ENCODE peak calls at places on chromosomes 12 and 14, in seven cellular contexts. E, T, X, C, H, Q and Y are unnamed samples.

GRCh38 chr14:73809386-73809785 is 42.2 kb upstream of the PTGR2 start:
- DNase-seq in E (no peak), T (no peak), X (no peak), C (no peak), H (no peak), Q (no peak), Y (no peak)

GRCh38 chr12:88015825-88016224 is 13.4 kb downstream of the C12orf50 start:
- DNase-seq in E (no peak), T (no peak), X (no peak), C (no peak), H (no peak), Q (no peak), Y (no peak)

GRCh38 chr12:9902539-9903228 is 21.4 kb downstream of the KLRF2 start:
- DNase-seq in E (no peak), T (no peak), X (no peak), C (no peak), H (no peak), Q (no peak), Y (no peak)

GRCh38 chr12:49990269-49990668 is 17.5 kb downstream of the AQP6 start:
- DNase-seq in E (peak), T (no peak), X (no peak), C (no peak), H (no peak), Q (peak), Y (no peak)

GRCh38 chr14:66284346-66284745 is 201.8 kb upstream of the CCDC196 start:
- DNase-seq in E (peak), T (no peak), X (no peak), C (no peak), H (peak), Q (no peak), Y (no peak)

GRCh38 chr12:8452976-8453616 is 2.7 kb upstream of the CLEC6A start:
- DNase-seq in E (no peak), T (no peak), X (no peak), C (no peak), H (no peak), Q (no peak), Y (no peak)

GRCh38 chr14:79369359-79370332 is 841.7 kb downstream of the DIO2 start:
- DNase-seq in E (peak), T (no peak), X (no peak), C (no peak), H (no peak), Q (peak), Y (no peak)

GRCh38 chr12:25286837-25287236 is 36.1 kb upstream of the KRAS start:
- DNase-seq in E (no peak), T (no peak), X (no peak), C (no peak), H (no peak), Q (no peak), Y (no peak)

GRCh38 chr14:72495668-72496067 is 398.2 kb downstream of the DPF3 start:
- DNase-seq in E (peak), T (peak), X (no peak), C (no peak), H (no peak), Q (no peak), Y (no peak)

GRCh38 chr14:103128631-103129300 is 5.5 kb downstream of the TNFAIP2 start:
- DNase-seq in E (no peak), T (no peak), X (no peak), C (no peak), H (no peak), Q (no peak), Y (no peak)

GRCh38 chr12:92085483-92086040 is 60.1 kb downstream of the BTG1 start:
- DNase-seq in E (no peak), T (no peak), X (no peak), C (no peak), H (no peak), Q (no peak), Y (no peak)

GRCh38 chr12:60465060-60465459 is 869.2 kb downstream of the SLC16A7 start:
- DNase-seq in E (no peak), T (no peak), X (no peak), C (no peak), H (no peak), Q (no peak), Y (no peak)

GRCh38 chr14:92456215-92457017 is 57.2 kb upstream of the RIN3 start:
- DNase-seq in E (peak), T (peak), X (peak), C (peak), H (peak), Q (peak), Y (peak)

GRCh38 chr14:33765251-33765650 is 185.6 kb downstream of the EGLN3 start:
- DNase-seq in E (no peak), T (no peak), X (no peak), C (no peak), H (no peak), Q (no peak), Y (no peak)

GRCh38 chr14:20460458-20461229 is 590 bp downstream of the PIP4P1 start:
- DNase-seq in E (no peak), T (no peak), X (peak), C (peak), H (no peak), Q (no peak), Y (no peak)

GRCh38 chr14:90644882-90645281 is 171.3 kb downstream of the TTC7B start:
- DNase-seq in E (peak), T (peak), X (no peak), C (no peak), H (no peak), Q (peak), Y (no peak)

GRCh38 chr12:1552171-1552570 is 42.2 kb downstream of the FBXL14 start:
- DNase-seq in E (peak), T (no peak), X (no peak), C (no peak), H (no peak), Q (no peak), Y (no peak)

GRCh38 chr12:40310201-40310600 is 85.4 kb downstream of the LRRK2 start:
- DNase-seq in E (no peak), T (no peak), X (no peak), C (no peak), H (no peak), Q (no peak), Y (no peak)

GRCh38 chr12:132488127-132489077 is 1.5 kb upstream of the FBRSL1 start:
- DNase-seq in E (no peak), T (peak), X (no peak), C (no peak), H (no peak), Q (no peak), Y (no peak)

GRCh38 chr14:80850197-80850814 is 91.2 kb downstream of the CEP128 start:
- DNase-seq in E (peak), T (no peak), X (peak), C (no peak), H (peak), Q (peak), Y (no peak)

GRCh38 chr12:22935090-22935489 is 310.1 kb downstream of the ETNK1 start:
- DNase-seq in E (peak), T (no peak), X (no peak), C (no peak), H (no peak), Q (no peak), Y (peak)

GRCh38 chr14:97010491-97011160 is 213.4 kb downstream of the VRK1 start:
- DNase-seq in E (no peak), T (no peak), X (no peak), C (no peak), H (no peak), Q (no peak), Y (no peak)

GRCh38 chr14:47392351-47392750 is 283.1 kb downstream of the MDGA2 start:
- DNase-seq in E (no peak), T (no peak), X (no peak), C (no peak), H (no peak), Q (no peak), Y (no peak)

GRCh38 chr14:71711619-71712018 is 220.6 kb upstream of the RGS6 start:
- DNase-seq in E (peak), T (no peak), X (no peak), C (no peak), H (peak), Q (peak), Y (no peak)

GRCh38 chr14:21107360-21107781 is 6.5 kb downstream of the TMEM253 start:
- DNase-seq in E (peak), T (no peak), X (no peak), C (no peak), H (no peak), Q (no peak), Y (no peak)

GRCh38 chr14:53055003-53055402 is 98.1 kb downstream of the DDHD1 start:
- DNase-seq in E (peak), T (no peak), X (peak), C (no peak), H (no peak), Q (no peak), Y (no peak)

GRCh38 chr12:122097641-122098364 is 19.2 kb downstream of the MLXIP start:
- DNase-seq in E (peak), T (no peak), X (no peak), C (no peak), H (no peak), Q (no peak), Y (no peak)

GRCh38 chr14:101147848-101148247 is 244.3 kb upstream of the RTL1 start:
- DNase-seq in E (no peak), T (no peak), X (no peak), C (no peak), H (no peak), Q (no peak), Y (no peak)

GRCh38 chr14:105857816-105858675 is 331.7 kb downstream of the TMEM121 start:
- DNase-seq in E (no peak), T (peak), X (peak), C (no peak), H (no peak), Q (no peak), Y (no peak)

GRCh38 chr12:53973093-53974042 is at the start of gene HOXC11:
- DNase-seq in E (peak), T (peak), X (no peak), C (no peak), H (no peak), Q (no peak), Y (no peak)

GRCh38 chr12:123714302-123714627 is 2.1 kb downstream of the ATP6V0A2 start:
- DNase-seq in E (no peak), T (no peak), X (peak), C (peak), H (no peak), Q (no peak), Y (no peak)

GRCh38 chr12:44874981-44875416 is 1.1 kb downstream of the NELL2 start:
- DNase-seq in E (peak), T (no peak), X (peak), C (no peak), H (no peak), Q (no peak), Y (no peak)

GRCh38 chr14:71554959-71555612 is 377.1 kb upstream of the RGS6 start:
- DNase-seq in E (no peak), T (no peak), X (no peak), C (no peak), H (no peak), Q (no peak), Y (no peak)

GRCh38 chr14:99475179-99475578 is 5.5 kb downstream of the SETD3 start:
- DNase-seq in E (no peak), T (no peak), X (no peak), C (no peak), H (no peak), Q (peak), Y (no peak)